ENCODE peak calls at places on chromosomes 13 and 19, in four cellular contexts. Y is lower lobe of right lung, A is BE2C, E is left lung. G is an unnamed sample.

GRCh38 chr19:37551123-37551993 is 43.2 kb downstream of the ZNF571 start:
- DNase-seq in Y (no peak), A (peak; percentile 84), E (no peak), G (no peak)

GRCh38 chr19:46065486-46065885 is 24.7 kb upstream of the IGFL4 start:
- DNase-seq in E (no peak), Y (no peak), A (no peak), G (no peak)

GRCh38 chr13:113035209-113035800 is 66.3 kb downstream of the MCF2L start:
- DNase-seq in A (no peak), E (no peak), Y (no peak), G (no peak)

GRCh38 chr13:98467263-98467985 is 109.5 kb downstream of the STK24 start:
- DNase-seq in Y (no peak), E (no peak), A (no peak), G (no peak)

GRCh38 chr13:97242755-97243497 is 20.8 kb downstream of the MBNL2 start:
- DNase-seq in Y (no peak), A (no peak), E (no peak), G (no peak)

GRCh38 chr13:33275916-33276315 is 9.6 kb downstream of the STARD13 start:
- DNase-seq in Y (no peak), A (no peak), E (no peak), G (no peak)

GRCh38 chr13:24145231-24145630 is 15.3 kb upstream of the SPATA13 start:
- DNase-seq in E (no peak), A (no peak), Y (no peak), G (no peak)

GRCh38 chr13:81636120-81636519 is 1295.2 kb upstream of the SPRY2 start:
- DNase-seq in Y (no peak), E (no peak), A (no peak), G (no peak)

DNA sequence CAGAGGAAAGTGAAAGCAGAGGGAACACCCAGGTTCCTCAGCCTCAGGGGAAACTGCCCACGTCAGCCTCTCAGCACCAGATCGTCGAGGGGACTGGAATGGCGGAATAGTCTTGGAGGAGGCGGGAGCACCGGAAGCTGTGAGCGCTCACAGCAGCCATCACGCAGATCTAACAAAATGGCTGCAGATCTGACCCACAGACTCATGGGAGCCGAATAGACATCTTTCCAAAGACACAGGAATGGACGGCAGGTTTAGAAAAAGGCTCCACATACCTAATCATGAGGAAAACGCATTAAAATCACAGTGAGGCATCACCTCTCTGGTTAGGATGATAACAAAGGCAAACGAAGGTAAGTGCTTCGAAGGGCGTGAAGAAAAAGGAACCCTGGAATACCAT is 11.8 kb upstream of the LILRA2 start:
- DNase-seq in A (no peak), Y (no peak), E (no peak), G (no peak)
- H3K9me3 ChIP-seq in A (no peaks in the 10 kb centered on the region), Y (no peaks in the 10 kb centered on the region), E (no peaks in the 10 kb centered on the region), G (no peaks in the 10 kb centered on the region)

GRCh38 chr19:2782357-2782935 is 627 bp downstream of the SGTA start:
- DNase-seq in E (no peak), A (no peak), Y (no peak), G (no peak)

GRCh38 chr19:2779121-2779740 is 3.8 kb downstream of the SGTA start:
- DNase-seq in E (no peak), A (no peak), Y (no peak), G (no peak)

GRCh38 chr19:2777952-2778683 is 5.0 kb downstream of the SGTA start:
- DNase-seq in E (no peak), A (no peak), Y (no peak), G (no peak)

GRCh38 chr19:2782936-2783780 is at the start of gene SGTA:
- DNase-seq in A (peak; percentile 98), Y (peak; percentile 98), E (peak; percentile 99), G (peak; percentile 99)

GRCh38 chr19:2780284-2780683 is 2.8 kb downstream of the SGTA start:
- DNase-seq in A (no peak), E (no peak), Y (no peak), G (no peak)
- TF ChIP-seq CTCF in A (no peak), E (no peak), Y (no peak), G (no peak)

GRCh38 chr19:51799311-51799997 is 4.5 kb downstream of the FPR3 start:
- DNase-seq in E (peak; percentile 89), A (peak; percentile 52), Y (peak; percentile 78), G (no peak)
- H3K36me3 ChIP-seq in E (no peaks in the 10 kb centered on the region), A (no peaks in the 10 kb centered on the region), Y (no peaks in the 10 kb centered on the region), G (no peaks in the 10 kb centered on the region)

DNA sequence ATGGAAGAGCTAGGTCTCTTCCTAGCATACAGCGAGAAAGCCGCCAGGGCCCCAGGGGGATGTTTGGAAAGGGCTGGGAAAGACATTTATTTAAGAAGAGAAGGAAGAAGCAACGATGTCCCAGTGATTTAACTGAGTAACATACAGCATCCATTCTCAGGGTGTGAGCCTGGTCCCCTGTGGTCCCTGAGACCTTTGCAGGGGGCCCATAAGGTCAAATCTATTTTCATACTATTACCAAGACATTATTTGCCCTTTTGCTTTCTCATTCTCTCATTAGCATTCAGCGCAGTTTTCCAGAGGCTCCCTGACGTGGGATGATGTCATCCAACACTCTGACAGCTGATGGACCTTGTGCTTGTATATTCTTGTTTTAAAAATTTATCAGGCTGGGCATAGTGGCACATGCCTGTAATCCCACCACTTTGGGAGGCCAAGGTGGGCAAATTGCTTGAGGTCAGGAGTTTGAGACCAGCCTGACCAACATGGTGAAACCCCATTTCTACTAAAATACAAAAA is 18.3 kb upstream of the HNRNPUL1 start:
- DNase-seq in Y (no peak), E (no peak), A (no peak), G (no peak)
- H3K9me3 ChIP-seq in Y (no peaks in the 10 kb centered on the region), E (no peaks in the 10 kb centered on the region), A (no peaks in the 10 kb centered on the region), G (no peaks in the 10 kb centered on the region)

G was measured in Caco-2.